ENCODE peak calls at places on chromosomes 5 and 9, in four cellular contexts. One of them, this sample, is unnamed.

GRCh38 chr9:120583958-120584369 is 4.0 kb upstream of the CDK5RAP2 start:
- DNase-seq in kidney epithelial cell: peak; percentile 55
- DNase-seq in IMR-90: peak; percentile 93
- DNase-seq in psoas muscle: peak; percentile 53
- DNase-seq in this sample: peak; percentile 38

GRCh38 chr5:82635561-82636288 is 357.6 kb upstream of the RPS23 start:
- DNase-seq in IMR-90: peak; percentile 86
- DNase-seq in kidney epithelial cell: peak; percentile 97
- DNase-seq in psoas muscle: no peak
- DNase-seq in this sample: peak; percentile 91

GRCh38 chr5:3384531-3384930 is 211.1 kb upstream of the IRX1 start:
- DNase-seq in kidney epithelial cell: no peak
- DNase-seq in psoas muscle: no peak
- DNase-seq in IMR-90: no peak
- DNase-seq in this sample: no peak

GRCh38 chr5:442335-443238 is at the start of gene EXOC3:
- DNase-seq in kidney epithelial cell: no peak
- DNase-seq in psoas muscle: peak; percentile 79
- DNase-seq in IMR-90: peak; percentile 56
- DNase-seq in this sample: peak; percentile 71

GRCh38 chr5:177036443-177036842 is 13.9 kb downstream of the ZNF346 start:
- DNase-seq in psoas muscle: no peak
- DNase-seq in kidney epithelial cell: no peak
- DNase-seq in IMR-90: no peak
- DNase-seq in this sample: no peak

GRCh38 chr5:32138839-32139493 is 35.2 kb downstream of the GOLPH3 start:
- DNase-seq in psoas muscle: no peak
- DNase-seq in IMR-90: peak; percentile 45
- DNase-seq in kidney epithelial cell: no peak
- DNase-seq in this sample: no peak

GRCh38 chr5:138461343-138462125 is 3.7 kb upstream of the EGR1 start:
- DNase-seq in psoas muscle: no peak
- DNase-seq in kidney epithelial cell: no peak
- DNase-seq in IMR-90: peak; percentile 87
- DNase-seq in this sample: peak; percentile 89

GRCh38 chr5:77972545-77973252 is 196.6 kb upstream of the TBCA start:
- DNase-seq in IMR-90: no peak
- DNase-seq in psoas muscle: no peak
- DNase-seq in kidney epithelial cell: no peak
- DNase-seq in this sample: no peak

GRCh38 chr5:138469540-138470321 is 4.5 kb downstream of the EGR1 start:
- DNase-seq in IMR-90: peak; percentile 91
- DNase-seq in psoas muscle: peak; percentile 39
- DNase-seq in kidney epithelial cell: no peak
- DNase-seq in this sample: peak; percentile 89

GRCh38 chr5:392431-392988 is 50.5 kb upstream of the EXOC3 start:
- DNase-seq in psoas muscle: no peak
- DNase-seq in kidney epithelial cell: no peak
- DNase-seq in IMR-90: peak; percentile 58
- DNase-seq in this sample: no peak

GRCh38 chr9:2209400-2209799 is 194.3 kb downstream of the SMARCA2 start:
- DNase-seq in psoas muscle: no peak
- DNase-seq in kidney epithelial cell: no peak
- DNase-seq in IMR-90: no peak
- DNase-seq in this sample: no peak

GRCh38 chr5:64292611-64293215 is 127.1 kb downstream of the RNF180 start:
- DNase-seq in psoas muscle: no peak
- DNase-seq in IMR-90: no peak
- DNase-seq in kidney epithelial cell: peak; percentile 63
- DNase-seq in this sample: no peak

GRCh38 chr5:71013575-71013974 is 11.6 kb downstream of the NAIP start:
- DNase-seq in kidney epithelial cell: no peak
- DNase-seq in psoas muscle: no peak
- DNase-seq in IMR-90: no peak
- DNase-seq in this sample: no peak

GRCh38 chr9:69104830-69105527 is 69.1 kb upstream of the TJP2 start:
- DNase-seq in IMR-90: no peak
- DNase-seq in kidney epithelial cell: no peak
- DNase-seq in psoas muscle: no peak
- DNase-seq in this sample: peak; percentile 85

GRCh38 chr5:133938039-133938821 is 30.2 kb downstream of the C5orf15 start:
- DNase-seq in psoas muscle: no peak
- DNase-seq in IMR-90: no peak
- DNase-seq in kidney epithelial cell: no peak
- DNase-seq in this sample: no peak

GRCh38 chr9:128127568-128127989 is at the start of gene PTGES2:
- DNase-seq in psoas muscle: peak; percentile 94
- DNase-seq in IMR-90: peak; percentile 78
- DNase-seq in kidney epithelial cell: no peak
- DNase-seq in this sample: peak; percentile 87

GRCh38 chr5:7756453-7756852 is 94.5 kb downstream of the CFAP90 start:
- DNase-seq in kidney epithelial cell: no peak
- DNase-seq in IMR-90: no peak
- DNase-seq in psoas muscle: peak; percentile 38
- DNase-seq in this sample: no peak

GRCh38 chr9:111965566-111966019 is 69.0 kb downstream of the UGCG start:
- DNase-seq in IMR-90: peak; percentile 99
- DNase-seq in psoas muscle: no peak
- DNase-seq in kidney epithelial cell: peak; percentile 99
- DNase-seq in this sample: peak; percentile 98

GRCh38 chr5:154901276-154901675 is 36.7 kb downstream of the GEMIN5 start:
- DNase-seq in psoas muscle: no peak
- DNase-seq in IMR-90: peak; percentile 38
- DNase-seq in kidney epithelial cell: no peak
- DNase-seq in this sample: no peak

GRCh38 chr9:134399435-134400056 is 73.3 kb downstream of the RXRA start:
- DNase-seq in kidney epithelial cell: no peak
- DNase-seq in psoas muscle: no peak
- DNase-seq in IMR-90: peak; percentile 41
- DNase-seq in this sample: peak; percentile 62

GRCh38 chr9:69797680-69798079 is 22.9 kb upstream of the CFAP95 start:
- DNase-seq in IMR-90: no peak
- DNase-seq in kidney epithelial cell: no peak
- DNase-seq in psoas muscle: no peak
- DNase-seq in this sample: no peak

GRCh38 chr9:113602126-113603119 is 138.9 kb downstream of the RGS3 start:
- DNase-seq in kidney epithelial cell: no peak
- DNase-seq in psoas muscle: peak; percentile 90
- DNase-seq in IMR-90: peak; percentile 88
- DNase-seq in this sample: peak; percentile 88

GRCh38 chr5:60077292-60077691 is 183.8 kb upstream of the PDE4D start:
- DNase-seq in kidney epithelial cell: no peak
- DNase-seq in IMR-90: no peak
- DNase-seq in psoas muscle: peak; percentile 4
- DNase-seq in this sample: no peak

GRCh38 chr9:121607434-121608248 is 43.8 kb upstream of the DAB2IP start:
- DNase-seq in kidney epithelial cell: no peak
- DNase-seq in IMR-90: peak; percentile 60
- DNase-seq in psoas muscle: peak; percentile 57
- DNase-seq in this sample: peak; percentile 51

GRCh38 chr5:177478711-177479646 is 5.5 kb upstream of the DBN1 start:
- DNase-seq in IMR-90: peak; percentile 66
- DNase-seq in kidney epithelial cell: no peak
- DNase-seq in psoas muscle: peak; percentile 86
- DNase-seq in this sample: peak; percentile 67

GRCh38 chr5:35876454-35876853 is 19.8 kb downstream of the IL7R start:
- DNase-seq in psoas muscle: no peak
- DNase-seq in kidney epithelial cell: no peak
- DNase-seq in IMR-90: peak; percentile 32
- DNase-seq in this sample: no peak

GRCh38 chr5:128002420-128002819 is 81.1 kb upstream of the SLC12A2 start:
- DNase-seq in psoas muscle: no peak
- DNase-seq in kidney epithelial cell: no peak
- DNase-seq in IMR-90: peak; percentile 1
- DNase-seq in this sample: peak; percentile 26

GRCh38 chr5:73451218-73452130 is 2.9 kb upstream of the FOXD1 start:
- DNase-seq in psoas muscle: peak; percentile 77
- DNase-seq in IMR-90: peak; percentile 59
- DNase-seq in kidney epithelial cell: no peak
- DNase-seq in this sample: peak; percentile 58

GRCh38 chr5:93909356-93909755 is 168.0 kb upstream of the POU5F2 start:
- DNase-seq in psoas muscle: no peak
- DNase-seq in IMR-90: no peak
- DNase-seq in kidney epithelial cell: no peak
- DNase-seq in this sample: peak; percentile 9

GRCh38 chr5:1536298-1537165 is 12.8 kb upstream of the LPCAT1 start:
- DNase-seq in psoas muscle: peak; percentile 11
- DNase-seq in kidney epithelial cell: no peak
- DNase-seq in IMR-90: peak; percentile 20
- DNase-seq in this sample: peak; percentile 31

GRCh38 chr9:130732131-130732530 is 38.6 kb downstream of the EXOSC2 start:
- DNase-seq in kidney epithelial cell: no peak
- DNase-seq in psoas muscle: no peak
- DNase-seq in IMR-90: peak; percentile 31
- DNase-seq in this sample: peak; percentile 16

GRCh38 chr9:68530618-68531017 is 10.1 kb downstream of the TMEM252 start:
- DNase-seq in psoas muscle: peak; percentile 50
- DNase-seq in kidney epithelial cell: no peak
- DNase-seq in IMR-90: peak; percentile 19
- DNase-seq in this sample: no peak

GRCh38 chr9:137305060-137305787 is 3.2 kb upstream of the NRARP start:
- DNase-seq in kidney epithelial cell: no peak
- DNase-seq in psoas muscle: peak; percentile 43
- DNase-seq in IMR-90: no peak
- DNase-seq in this sample: peak; percentile 68

DNA sequence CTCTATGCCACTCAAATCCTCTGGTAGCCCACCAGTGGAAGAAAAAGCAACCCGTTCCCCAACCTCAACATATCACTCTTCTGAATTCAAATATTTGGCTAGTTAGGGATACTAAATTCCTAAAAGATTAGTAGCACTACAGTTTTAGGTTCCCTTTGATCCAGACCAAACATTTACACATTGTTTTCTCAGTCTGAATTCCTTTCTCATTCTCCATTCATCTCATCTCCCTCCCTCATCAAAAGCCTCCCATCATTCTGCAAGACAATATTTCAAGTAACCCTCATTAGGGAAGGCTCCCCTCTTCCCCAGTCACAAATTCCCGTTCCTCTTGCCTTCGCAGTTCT is 26.3 kb downstream of the ADAM19 start:
- DNase-seq in IMR-90: peak; percentile 45
- DNase-seq in psoas muscle: no peak
- DNase-seq in kidney epithelial cell: no peak
- DNase-seq in this sample: no peak
- H3K4me3 ChIP-seq in IMR-90: no peak overlapping the region
- H3K4me3 ChIP-seq in psoas muscle: no peak overlapping the region
- H3K4me3 ChIP-seq in kidney epithelial cell: no peak overlapping the region
- H3K4me3 ChIP-seq in this sample: no peak overlapping the region

DNA sequence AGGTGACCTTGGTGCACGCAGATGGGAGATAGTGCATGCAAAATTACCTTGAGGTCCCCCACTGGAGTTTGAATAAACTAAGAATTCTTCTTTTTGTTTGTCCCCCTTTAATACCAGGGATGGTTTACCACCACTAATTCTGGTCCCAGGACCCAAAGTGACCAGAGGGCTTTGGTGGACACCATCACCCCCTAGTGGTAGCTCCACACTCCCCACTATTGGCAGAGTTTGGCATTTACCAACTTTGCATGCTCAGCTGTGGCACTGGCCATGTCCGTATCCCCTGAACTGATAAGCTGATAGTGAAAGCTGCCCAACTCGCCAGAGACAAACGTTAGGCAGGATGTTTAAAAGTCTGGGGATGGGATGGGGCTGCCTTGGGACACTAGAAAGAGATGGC is 3.3 kb downstream of the ASTN2 start:
- DNase-seq in IMR-90: peak; percentile 6
- DNase-seq in kidney epithelial cell: no peak
- DNase-seq in psoas muscle: no peak
- DNase-seq in this sample: peak; percentile 14
- TF ChIP-seq CTCF in IMR-90: peak; percentile 54
- TF ChIP-seq CTCF in kidney epithelial cell: peak; percentile 90
- TF ChIP-seq CTCF in psoas muscle: peak; percentile 49
- TF ChIP-seq CTCF in this sample: peak; percentile 46

DNA sequence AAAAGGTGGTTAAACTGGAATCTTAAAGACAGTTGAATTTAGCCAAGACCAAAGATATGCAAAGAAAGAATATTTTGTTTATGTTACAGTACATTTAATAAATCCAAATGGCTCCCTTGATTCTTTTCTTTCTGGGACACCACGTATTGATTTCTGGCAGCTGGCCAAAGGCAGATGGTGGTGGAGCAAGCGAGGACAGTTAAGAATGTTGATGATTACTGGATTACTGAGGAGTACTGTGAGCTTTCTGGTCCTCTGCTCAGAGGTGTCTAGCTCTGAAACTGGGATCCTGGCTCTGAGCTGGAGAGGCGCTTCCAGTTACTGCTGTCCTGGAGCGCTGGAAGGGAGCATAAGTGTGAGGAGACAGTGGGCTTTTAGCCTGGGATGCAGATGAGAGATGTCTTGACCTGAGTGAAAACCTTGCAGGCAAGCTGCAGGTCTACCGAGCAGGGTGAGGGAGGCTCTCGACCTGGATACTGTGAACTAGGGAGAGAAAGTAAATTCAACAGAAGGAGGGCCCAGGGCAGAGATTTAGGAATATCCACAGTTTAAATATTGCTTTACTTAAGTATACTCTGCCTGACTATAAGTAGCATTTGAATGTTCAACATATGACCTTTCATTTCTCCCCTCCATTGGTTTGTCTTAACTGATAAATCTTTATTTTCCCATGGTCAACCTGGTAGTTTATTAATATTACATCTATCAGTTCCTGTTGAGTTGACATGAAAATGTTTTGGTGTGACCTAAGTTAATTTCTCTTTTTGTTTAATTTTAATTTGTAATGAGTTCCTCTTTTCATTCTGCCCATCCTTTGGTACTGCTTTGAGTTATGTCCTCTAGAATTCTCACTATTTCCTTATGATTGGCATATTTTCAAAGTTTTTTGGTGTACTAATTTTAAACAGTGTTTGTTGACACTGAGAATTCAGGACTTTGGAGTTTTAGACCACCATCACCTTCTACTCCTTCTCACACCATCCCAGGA is 3.7 kb downstream of the SYK start:
- DNase-seq in IMR-90: no peak
- DNase-seq in kidney epithelial cell: no peak
- DNase-seq in psoas muscle: no peak
- DNase-seq in this sample: no peak
- H3K4me3 ChIP-seq in IMR-90: no peak overlapping the region
- H3K4me3 ChIP-seq in kidney epithelial cell: no peak overlapping the region
- H3K4me3 ChIP-seq in psoas muscle: no peak overlapping the region
- H3K4me3 ChIP-seq in this sample: no peak overlapping the region

GRCh38 chr9:17472126-17472525 is 106.7 kb upstream of the SH3GL2 start:
- DNase-seq in IMR-90: peak; percentile 36
- DNase-seq in kidney epithelial cell: no peak
- DNase-seq in psoas muscle: no peak
- DNase-seq in this sample: no peak

GRCh38 chr9:17470449-17470848 is 108.4 kb upstream of the SH3GL2 start:
- DNase-seq in IMR-90: no peak
- DNase-seq in psoas muscle: no peak
- DNase-seq in kidney epithelial cell: no peak
- DNase-seq in this sample: no peak

DNA sequence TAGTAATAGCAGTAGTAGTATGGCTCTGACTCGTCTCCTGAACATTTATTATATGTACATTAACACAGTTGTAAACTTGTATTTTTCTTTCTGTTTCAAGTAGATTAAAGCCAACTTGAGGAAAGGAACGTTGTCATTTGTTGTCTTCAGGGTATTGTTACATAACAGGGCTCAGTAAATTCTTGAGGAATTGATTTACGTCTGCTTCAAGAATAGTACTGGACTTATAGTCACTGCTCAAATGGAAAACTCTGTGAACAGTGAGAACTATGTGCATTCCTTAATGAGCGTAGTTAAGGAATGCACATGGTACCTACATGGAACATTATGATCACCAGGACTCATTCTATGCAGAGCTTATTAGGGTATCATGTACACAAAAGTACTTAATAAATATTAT is 108.9 kb upstream of the SH3GL2 start:
- DNase-seq in psoas muscle: no peak
- DNase-seq in kidney epithelial cell: no peak
- DNase-seq in IMR-90: no peak
- DNase-seq in this sample: no peak
- TF ChIP-seq CTCF in psoas muscle: no peak
- TF ChIP-seq CTCF in kidney epithelial cell: no peak
- TF ChIP-seq CTCF in IMR-90: no peak
- TF ChIP-seq CTCF in this sample: no peak